ENCODE peak calls at places on chromosome 12, in seven cellular contexts. Y is stimulated activated CD8-positive, alpha-beta memory T cell treated with anti-CD3 and anti-CD28 coated beads, Interleukin-15, amount 100 ng/mL, for 1 hour; B is NCI-H2029; V is KG1; N is CD4-positive, alpha-beta T cell; E is HS-27A; X is CD8-positive, alpha-beta memory T cell. K is an unnamed sample.

GRCh38 chr12:124939428-124940142 is 25.1 kb upstream of the UBC start:
- DNase-seq in Y (peak), B (no peak), V (no peak), N (peak), E (peak), X (peak), K (peak)

GRCh38 chr12:114311966-114312365 is 94.0 kb downstream of the TBX5 start:
- DNase-seq in Y (no peak), B (no peak), V (no peak), N (no peak), E (no peak), X (no peak), K (no peak)

GRCh38 chr12:24748326-24748725 is 200.6 kb downstream of the BCAT1 start:
- DNase-seq in Y (no peak), B (no peak), V (no peak), N (no peak), E (no peak), X (no peak), K (no peak)

GRCh38 chr12:92899388-92900001 is 29.6 kb downstream of the EEA1 start:
- DNase-seq in Y (no peak), B (no peak), V (no peak), N (no peak), E (peak), X (no peak), K (peak)

GRCh38 chr12:57240069-57240921 is 10.7 kb downstream of the STAC3 start:
- DNase-seq in Y (peak), B (peak), V (no peak), N (peak), E (no peak), X (peak), K (peak)

GRCh38 chr12:92629349-92630065 is 73.3 kb upstream of the PLEKHG7 start:
- DNase-seq in Y (no peak), B (peak), V (no peak), N (no peak), E (no peak), X (no peak), K (no peak)

GRCh38 chr12:79155703-79156102 is 291.1 kb downstream of the SYT1 start:
- DNase-seq in Y (no peak), B (no peak), V (no peak), N (no peak), E (no peak), X (no peak), K (no peak)

GRCh38 chr12:38456769-38457168 is 140.2 kb downstream of the ALG10B start:
- DNase-seq in Y (no peak), B (no peak), V (no peak), N (no peak), E (no peak), X (no peak), K (no peak)

GRCh38 chr12:122137681-122138080 is 36.3 kb downstream of the IL31 start:
- DNase-seq in Y (no peak), B (no peak), V (no peak), N (no peak), E (no peak), X (no peak), K (no peak)

GRCh38 chr12:95764848-95765247 is 25.7 kb downstream of the NTN4 start:
- DNase-seq in Y (no peak), B (no peak), V (no peak), N (no peak), E (no peak), X (no peak), K (no peak)

GRCh38 chr12:5796171-5797091 is 148.6 kb downstream of the ANO2 start:
- DNase-seq in Y (no peak), B (no peak), V (no peak), N (no peak), E (no peak), X (no peak), K (no peak)

GRCh38 chr12:57624441-57625220 is 8.4 kb downstream of the B4GALNT1 start:
- DNase-seq in Y (no peak), B (no peak), V (no peak), N (no peak), E (no peak), X (no peak), K (no peak)

GRCh38 chr12:132831771-132832170 is 3.1 kb upstream of the GOLGA3 start:
- DNase-seq in Y (no peak), B (no peak), V (no peak), N (no peak), E (no peak), X (no peak), K (no peak)

GRCh38 chr12:119593578-119594398 is at the start of gene TMEM233:
- DNase-seq in Y (no peak), B (no peak), V (no peak), N (no peak), E (no peak), X (no peak), K (peak)

GRCh38 chr12:38906482-38907170 is 1.2 kb upstream of the CPNE8 start:
- DNase-seq in Y (peak), B (no peak), V (peak), N (peak), E (peak), X (peak), K (peak)

GRCh38 chr12:128976120-128976519 is 122.8 kb downstream of the GLT1D1 start:
- DNase-seq in Y (no peak), B (no peak), V (no peak), N (no peak), E (no peak), X (no peak), K (no peak)

GRCh38 chr12:54593135-54593534 is 4.7 kb upstream of the PPP1R1A start:
- DNase-seq in Y (no peak), B (no peak), V (no peak), N (no peak), E (no peak), X (no peak), K (no peak)

GRCh38 chr12:131333136-131333535 is 377.8 kb upstream of the SFSWAP start:
- DNase-seq in Y (no peak), B (no peak), V (no peak), N (no peak), E (no peak), X (no peak), K (no peak)

GRCh38 chr12:42370013-42370412 is 44.0 kb downstream of the PPHLN1 start:
- DNase-seq in Y (no peak), B (no peak), V (no peak), N (no peak), E (no peak), X (no peak), K (no peak)

GRCh38 chr12:32139064-32139421 is 32.4 kb downstream of the BICD1 start:
- DNase-seq in Y (no peak), B (no peak), V (peak), N (no peak), E (no peak), X (no peak), K (no peak)

GRCh38 chr12:53205747-53206146 is 1.3 kb downstream of the ITGB7 start:
- DNase-seq in Y (no peak), B (no peak), V (no peak), N (no peak), E (peak), X (peak), K (no peak)

K was measured in psoas muscle.